ENCODE peak calls at places on chromosomes 7 and 10, in seven cellular contexts. Y is bronchial epithelial cell, T is suprapubic skin, C is tibial artery, E is AG04450, B is spleen, A is ovary. X is an unnamed sample. For H3K27me3, the result is how much of the 10 kb centered on the place peaks cover.

GRCh38 chr7:100811480-100811879 is 15.8 kb downstream of the EPHB4 start:
- DNase-seq in Y (no peak), C (no peak), A (no peak), B (no peak), T (no peak), E (no peak), X (no peak)

GRCh38 chr10:31940839-31941653 is 12.4 kb upstream of the ARHGAP12 start:
- DNase-seq in E (peak), T (no peak), C (no peak), B (no peak), Y (peak), A (no peak), X (no peak)

GRCh38 chr10:61860964-61861758 is 40.3 kb upstream of the ARID5B start:
- DNase-seq in A (no peak), T (no peak), B (no peak), C (no peak), Y (no peak), E (no peak), X (no peak)

GRCh38 chr10:351770-352318 is 216.6 kb downstream of the ZMYND11 start:
- DNase-seq in C (no peak), Y (no peak), A (no peak), E (no peak), T (peak), B (peak), X (no peak)

GRCh38 chr10:1022413-1022812 is 3.2 kb downstream of the IDI2 start:
- DNase-seq in C (no peak), T (no peak), B (no peak), Y (no peak), E (no peak), A (no peak), X (no peak)

GRCh38 chr10:24415455-24416169 is 206.7 kb downstream of the KIAA1217 start:
- DNase-seq in B (peak), T (peak), E (no peak), Y (peak), C (peak), A (peak), X (peak)

GRCh38 chr7:102064361-102065025 is 222.2 kb upstream of the SH2B2 start:
- DNase-seq in A (no peak), E (no peak), C (no peak), T (no peak), B (peak), Y (peak), X (peak)

GRCh38 chr7:21828846-21829245 is 116.9 kb downstream of the CDCA7L start:
- DNase-seq in B (no peak), Y (no peak), A (no peak), T (no peak), C (no peak), E (no peak), X (no peak)

GRCh38 chr10:86064931-86065662 is 301.5 kb downstream of the GRID1 start:
- DNase-seq in B (peak), Y (no peak), E (no peak), T (peak), A (no peak), C (no peak), X (no peak)

GRCh38 chr10:103757531-103758293 is 97.7 kb downstream of the SH3PXD2A start:
- DNase-seq in T (no peak), E (peak), A (no peak), B (peak), C (peak), Y (peak), X (no peak)

GRCh38 chr10:89481662-89482061 is 53.7 kb downstream of the SLC16A12 start:
- DNase-seq in T (no peak), C (no peak), Y (peak), E (peak), A (no peak), B (no peak), X (no peak)

GRCh38 chr10:5559642-5560141 is 34.9 kb downstream of the CALML3 start:
- DNase-seq in C (no peak), A (peak), B (no peak), E (no peak), T (peak), Y (no peak), X (no peak)

GRCh38 chr10:1638889-1639418 is 98.4 kb downstream of the ADARB2 start:
- DNase-seq in C (no peak), A (no peak), Y (no peak), B (no peak), E (no peak), T (no peak), X (no peak)

GRCh38 chr7:78764571-78764970 is 688.9 kb downstream of the MAGI2 start:
- DNase-seq in B (no peak), C (no peak), A (no peak), T (no peak), E (no peak), Y (no peak), X (no peak)
- H3K27me3 ChIP-seq in B (under half), C (under half), A (under half), T (under half), E (under half), Y (under half), X (under half)

GRCh38 chr10:129922598-129923123 is 41.4 kb downstream of the EBF3 start:
- DNase-seq in A (no peak), T (peak), C (no peak), E (no peak), Y (no peak), B (peak), X (no peak)
- H3K27me3 ChIP-seq in A (under half), T (under half), C (under half), E (under half), Y (under half), B (under half), X (under half)

GRCh38 chr7:155450558-155450827 is 7.4 kb upstream of the EN2 start:
- DNase-seq in C (no peak), Y (no peak), B (no peak), A (no peak), E (no peak), T (no peak), X (no peak)
- H3K27me3 ChIP-seq in C (half or more), Y (half or more), B (half or more), A (under half), E (half or more), T (half or more), X (under half)

GRCh38 chr7:116740758-116741462 is 68.9 kb downstream of the MET start:
- DNase-seq in T (no peak), C (no peak), A (no peak), B (no peak), E (no peak), Y (peak), X (no peak)
- H3K27me3 ChIP-seq in T (under half), C (under half), A (under half), B (under half), E (under half), Y (under half), X (under half)

DNA sequence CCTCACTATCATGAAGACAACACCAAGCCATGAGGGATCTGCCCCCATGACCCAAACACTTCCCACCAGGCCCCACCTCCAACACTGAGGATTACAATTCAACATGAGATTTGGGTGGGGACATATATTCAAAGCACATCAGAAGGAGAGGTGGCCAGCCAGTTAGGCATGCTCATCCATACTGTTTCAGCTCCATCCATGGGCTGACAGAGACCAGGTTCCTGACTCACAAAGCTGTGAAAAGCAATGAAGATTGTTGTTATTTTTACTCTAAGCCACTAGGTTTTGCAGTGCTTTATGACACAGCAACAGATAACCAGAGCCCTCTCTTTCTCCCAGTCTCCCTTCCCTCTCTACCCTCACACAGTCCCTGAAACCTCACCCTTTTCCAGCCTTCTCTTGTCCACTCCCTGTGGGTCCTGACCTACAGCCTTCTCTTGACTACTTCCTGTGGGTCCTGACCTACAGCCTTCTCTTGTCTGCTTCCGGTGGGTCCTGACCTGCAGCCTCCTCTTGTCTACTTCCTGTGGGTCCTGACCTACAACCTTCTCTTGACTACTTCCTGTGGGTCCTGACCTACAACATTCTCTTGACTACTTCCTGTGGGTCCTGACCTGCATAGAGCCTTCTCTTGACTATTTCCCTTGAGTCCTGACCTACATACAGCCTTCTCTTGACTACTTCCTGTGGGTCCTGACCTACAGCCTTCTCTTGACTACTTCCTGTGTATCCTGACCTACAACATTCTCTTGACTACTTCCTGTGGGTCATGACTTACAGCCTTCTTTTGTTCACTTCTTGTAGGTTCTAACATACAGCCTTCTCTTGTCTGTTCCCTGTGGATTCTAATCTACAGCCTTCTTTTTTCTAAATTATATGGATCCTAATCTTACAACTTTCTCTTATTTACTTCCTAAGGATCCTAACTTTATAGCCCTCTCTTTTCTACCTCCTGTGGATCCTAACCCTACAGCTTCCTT is 36.3 kb downstream of the C10orf71 start:
- DNase-seq in T (no peak), A (no peak), Y (no peak), E (no peak), C (no peak), B (no peak), X (no peak)
- H3K27me3 ChIP-seq in T (under half), A (under half), Y (under half), E (under half), C (under half), B (under half), X (under half)

DNA sequence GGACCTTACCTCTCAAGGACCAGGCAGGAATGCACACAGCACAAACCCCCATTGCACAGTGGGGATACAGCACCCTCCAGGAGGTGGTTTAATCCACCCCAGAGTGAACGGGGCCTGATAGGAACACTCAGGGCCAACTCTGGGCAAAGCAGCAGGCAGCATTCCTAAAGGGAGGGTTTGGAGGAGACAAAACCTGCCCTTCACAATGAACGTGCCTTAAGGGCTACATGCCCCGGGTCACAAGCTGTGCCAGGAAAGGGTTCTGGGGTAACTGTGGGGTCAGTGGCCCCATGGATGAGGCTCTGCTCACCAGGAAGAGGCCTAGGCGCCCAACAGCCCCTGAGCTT is 1.1 kb downstream of the GPRIN2 start:
- DNase-seq in C (no peak), A (peak), Y (no peak), B (no peak), E (no peak), T (no peak), X (peak)
- H3K27me3 ChIP-seq in C (half or more), A (under half), Y (under half), B (half or more), E (half or more), T (half or more), X (under half)

GRCh38 chr10:100618856-100619255 is 83.1 kb downstream of the HIF1AN start:
- DNase-seq in Y (no peak), B (peak), E (no peak), C (no peak), T (no peak), A (no peak), X (no peak)
- H3K27me3 ChIP-seq in Y (under half), B (half or more), E (under half), C (half or more), T (half or more), A (under half), X (under half)

GRCh38 chr7:156947120-156947843 is 2.2 kb upstream of the NOM1 start:
- DNase-seq in C (no peak), E (no peak), T (no peak), Y (no peak), B (no peak), A (no peak), X (no peak)
- H3K27me3 ChIP-seq in C (under half), E (under half), T (under half), Y (under half), B (under half), A (under half), X (under half)